ENCODE peak calls at places on chromosomes 6 and 20, in eight cellular contexts. E is NB4, F is DND-41, R is left ventricle myocardium inferior, I is Peyer's patch, N is kidney, T is fibroblast of lung, V is AG10803. U is an unnamed sample.

GRCh38 chr6:119620846-119621570 is 271.4 kb upstream of the MAN1A1 start:
- DNase-seq in V (peak; percentile 91), I (no peak), N (no peak), F (no peak), T (peak; percentile 85), E (no peak), R (no peak), U (no peak)

GRCh38 chr6:38192486-38192885 is 373.0 kb downstream of the ZFAND3 start:
- DNase-seq in R (no peak), T (no peak), E (no peak), V (no peak), F (no peak), N (no peak), I (no peak), U (no peak)

GRCh38 chr6:80165143-80165542 is 58.7 kb downstream of the BCKDHB start:
- DNase-seq in I (no peak), R (no peak), E (peak; percentile 71), V (peak; percentile 46), F (no peak), T (peak; percentile 21), N (no peak), U (no peak)

GRCh38 chr6:125188037-125188436 is 34.5 kb downstream of the TPD52L1 start:
- DNase-seq in V (peak; percentile 30), E (no peak), T (peak; percentile 38), N (no peak), F (no peak), R (no peak), I (no peak), U (no peak)

GRCh38 chr6:83019741-83020140 is 45.9 kb downstream of the UBE3D start:
- DNase-seq in N (no peak), F (no peak), R (no peak), I (no peak), E (no peak), T (no peak), V (no peak), U (no peak)

GRCh38 chr6:143223895-143224294 is 163.2 kb downstream of the AIG1 start:
- DNase-seq in E (no peak), N (no peak), T (peak; percentile 66), I (peak; percentile 86), V (peak; percentile 39), F (no peak), R (peak; percentile 54), U (no peak)

GRCh38 chr6:45718901-45719300 is 296.8 kb downstream of the CLIC5 start:
- DNase-seq in T (no peak), V (peak; percentile 71), E (no peak), N (no peak), F (no peak), R (no peak), I (no peak), U (no peak)

GRCh38 chr6:126054258-126054702 is 67.9 kb downstream of the TRMT11 start:
- DNase-seq in N (no peak), E (peak; percentile 49), F (no peak), V (peak; percentile 23), T (no peak), I (no peak), R (no peak), U (no peak)

GRCh38 chr6:26243742-26244141 is 121.3 kb upstream of the BTN3A2 start:
- DNase-seq in T (no peak), I (peak; percentile 66), V (no peak), F (no peak), R (no peak), E (no peak), N (no peak), U (no peak)

GRCh38 chr6:51717477-51717876 is 369.9 kb downstream of the PKHD1 start:
- DNase-seq in F (no peak), E (no peak), R (no peak), T (no peak), V (no peak), I (no peak), N (no peak), U (no peak)

GRCh38 chr20:58141971-58142842 is 86.2 kb downstream of the ANKRD60 start:
- DNase-seq in T (no peak), E (no peak), R (no peak), V (no peak), N (no peak), F (no peak), I (peak; percentile 19), U (no peak)

DNA sequence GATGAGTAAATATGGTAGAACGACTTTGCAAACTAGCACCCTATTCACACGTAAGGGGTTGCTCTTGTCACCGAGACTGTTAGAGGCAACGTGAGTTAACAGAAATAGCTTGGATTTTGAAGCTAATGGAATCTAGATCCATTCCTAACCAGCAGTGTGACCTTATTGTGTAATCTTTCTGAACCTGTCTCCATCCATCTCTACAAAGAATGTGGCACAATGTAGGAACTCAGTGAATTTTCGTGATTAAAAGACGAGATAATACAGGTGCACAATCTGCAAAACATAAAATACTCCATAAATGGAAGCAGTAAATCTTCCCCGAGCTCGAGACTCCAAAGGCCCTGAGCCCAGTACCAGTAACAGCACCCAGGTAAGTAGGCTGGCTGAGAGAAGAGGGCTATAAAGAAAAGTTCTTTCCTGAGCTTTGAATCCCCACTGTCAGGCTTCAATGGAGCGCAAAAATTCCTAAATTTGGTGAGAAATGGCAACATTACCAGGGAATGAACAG is 801 bp upstream of the KIFC1 start:
- DNase-seq in N (no peak), T (no peak), V (no peak), E (no peak), F (no peak), R (no peak), I (no peak), U (no peak)
- H3K4me3 ChIP-seq in N (peak overlapping the region; percentile 23), T (peak overlapping the region; percentile 35), V (peak overlapping the region; percentile 37), E (peak overlapping the region; percentile 21), F (peak overlapping the region; percentile 80), R (peak overlapping the region; percentile 68), I (peak overlapping the region; percentile 55), U (peak overlapping the region; percentile 80)

DNA sequence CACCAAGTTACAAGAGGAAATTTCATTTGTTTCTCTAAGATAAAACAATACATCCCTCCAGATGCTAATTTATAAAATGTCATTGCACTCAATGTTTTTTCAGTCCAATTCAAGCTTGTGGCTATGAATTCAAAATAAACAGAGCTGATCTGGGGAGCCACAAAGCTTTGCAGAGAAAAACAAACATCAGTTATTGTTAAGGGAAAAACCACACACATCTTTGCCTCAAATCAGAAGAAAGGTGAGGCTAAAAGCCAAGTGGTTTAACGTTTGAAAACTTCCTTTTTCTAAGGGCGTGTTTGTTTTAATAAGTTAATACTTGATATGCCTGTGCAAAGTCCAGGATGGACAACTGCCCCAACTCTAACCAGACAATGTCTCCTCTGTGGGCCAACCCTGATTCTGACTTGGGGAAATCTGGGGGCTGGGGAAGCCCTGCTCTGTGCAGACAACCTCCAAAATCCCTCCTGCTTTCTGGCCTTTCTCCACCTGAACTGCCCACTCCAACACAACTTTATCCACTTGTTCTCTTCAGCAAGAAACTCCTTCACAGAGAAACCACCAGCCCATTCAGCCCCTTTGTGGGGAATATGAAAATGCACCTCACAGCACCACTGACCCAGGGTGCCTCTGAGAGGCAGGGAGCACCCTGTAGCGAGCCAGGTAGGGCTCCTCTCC is 44.6 kb upstream of the NT5E start:
- DNase-seq in I (peak; percentile 56), R (no peak), N (no peak), F (no peak), E (no peak), T (no peak), V (no peak), U (no peak)
- H3K4me3 ChIP-seq in I (no peak overlapping the region), R (no peak overlapping the region), N (no peak overlapping the region), F (no peak overlapping the region), E (no peak overlapping the region), T (peak overlapping the region; percentile 7), V (no peak overlapping the region), U (no peak overlapping the region)

GRCh38 chr6:84048588-84048987 is 15.0 kb downstream of the MRAP2 start:
- DNase-seq in E (no peak), R (no peak), N (no peak), T (no peak), I (no peak), V (no peak), F (no peak), U (no peak)

GRCh38 chr6:84052883-84053241 is 19.3 kb downstream of the MRAP2 start:
- DNase-seq in E (no peak), I (no peak), T (no peak), V (no peak), N (no peak), F (no peak), R (no peak), U (no peak)

GRCh38 chr6:84055646-84056045 is 22.1 kb downstream of the MRAP2 start:
- DNase-seq in F (no peak), V (no peak), E (no peak), R (no peak), T (no peak), I (no peak), N (no peak), U (no peak)

GRCh38 chr6:84050408-84050807 is 16.8 kb downstream of the MRAP2 start:
- DNase-seq in R (no peak), I (no peak), V (no peak), N (no peak), T (no peak), F (no peak), E (peak; percentile 5), U (no peak)

DNA sequence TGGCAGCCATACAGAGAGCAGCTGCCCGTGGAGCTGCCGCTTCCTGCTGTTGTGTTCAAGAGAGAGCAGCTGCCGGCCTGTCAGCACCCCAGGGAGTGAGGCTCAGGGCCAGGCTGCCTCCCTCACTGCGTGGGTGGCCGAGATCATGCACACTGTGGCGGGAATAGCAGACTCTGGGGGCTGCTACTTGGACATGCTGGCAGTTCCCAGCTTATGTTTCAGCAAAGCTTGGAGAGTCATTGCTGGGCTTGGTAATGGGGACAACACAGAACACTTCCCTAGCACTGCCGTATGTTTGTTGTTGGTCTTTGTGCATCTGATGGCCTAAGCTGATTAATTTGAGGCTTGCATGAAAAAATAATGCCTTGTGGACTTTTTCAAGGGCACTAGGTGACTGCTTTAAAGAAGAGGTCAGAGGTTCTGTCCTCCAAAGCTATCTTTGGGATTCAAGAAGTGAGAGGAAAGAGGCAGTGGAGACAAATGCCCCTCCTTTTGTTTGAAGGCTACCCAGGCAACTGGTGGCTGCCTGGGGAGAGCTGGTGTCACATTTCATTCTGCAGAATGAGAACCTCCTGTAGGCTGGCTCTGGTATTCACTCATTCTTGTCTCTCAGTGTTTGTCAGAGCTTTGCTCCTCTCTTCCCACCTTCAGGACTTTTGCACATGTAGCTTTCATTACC is 18.8 kb downstream of the MRAP2 start:
- DNase-seq in I (no peak), R (peak; percentile 80), N (peak; percentile 95), E (peak; percentile 5), V (peak; percentile 45), T (peak; percentile 34), F (no peak), U (no peak)
- H3K4me3 ChIP-seq in I (no peak overlapping the region), R (peak overlapping the region; percentile 12), N (no peak overlapping the region), E (no peak overlapping the region), V (peak overlapping the region; percentile 23), T (no peak overlapping the region), F (no peak overlapping the region), U (no peak overlapping the region)

DNA sequence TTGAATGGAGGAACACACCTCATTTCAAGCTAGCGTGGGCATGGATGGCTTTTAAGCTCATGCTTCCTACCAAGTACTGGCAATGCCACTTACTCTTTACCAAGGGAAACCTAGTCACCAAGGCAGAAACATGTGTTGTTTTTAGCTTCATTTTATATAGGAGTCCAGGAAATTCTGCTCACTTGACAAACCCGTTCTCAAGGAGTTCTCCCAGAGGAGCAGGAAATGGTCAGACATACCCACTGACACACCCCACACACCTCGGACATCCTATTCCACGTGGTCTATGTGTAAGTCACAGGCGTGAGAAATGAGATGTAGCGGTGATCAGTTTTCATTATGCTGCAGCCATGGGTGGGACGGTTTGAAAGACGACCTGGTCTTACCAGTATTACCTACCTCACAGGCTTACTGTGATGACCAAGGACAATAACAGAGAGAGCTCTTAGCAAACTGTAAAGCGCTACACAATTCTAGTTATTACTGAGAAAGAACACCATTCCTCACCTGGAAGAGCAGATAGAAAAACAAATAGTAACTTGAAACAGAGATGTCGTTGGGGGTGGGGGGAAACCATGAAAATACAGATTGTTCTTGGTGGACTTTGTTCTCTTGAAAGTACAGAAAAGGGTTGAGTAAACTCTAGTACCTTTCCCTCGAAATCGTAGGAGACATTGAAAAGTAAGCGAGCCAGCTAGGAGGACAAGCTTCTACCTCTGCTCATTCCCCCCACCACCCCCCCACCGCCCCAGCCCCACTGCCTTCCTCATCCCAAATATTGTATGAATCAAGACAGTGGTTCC is 1.7 kb downstream of the CNKSR3 start:
- DNase-seq in V (peak; percentile 28), R (no peak), N (no peak), E (no peak), T (peak; percentile 30), I (peak; percentile 71), F (no peak), U (no peak)
- H3K4me3 ChIP-seq in V (peak overlapping the region; percentile 85), R (peak overlapping the region; percentile 94), N (peak overlapping the region; percentile 95), E (no peak overlapping the region), T (peak overlapping the region; percentile 73), I (peak overlapping the region; percentile 46), F (no peak overlapping the region), U (peak overlapping the region; percentile 90)